ENCODE peak calls at places on chromosomes 4 and X, in nine cellular contexts. H is ureter; G is activated CD4-positive, alpha-beta T cell treated with anti-CD3 and anti-CD28 coated beads, Interleukin-2, amount 50 U/mL, for 48 hours; X is NCI-H1092 treated with DMSO at 0.1 percent for 48 hours; Q is posterior cingulate gyrus; P is stimulated activated CD4-positive, alpha-beta T cell treated with anti-CD3 and anti-CD28 coated beads, Interleukin-2, amount 100 ng/mL, for 24 hours; A is Peyer's patch; F is choroid plexus epithelial cell; L is CD4-positive, alpha-beta T cell. D is an unnamed sample.

GRCh38 chrX:17036172-17036961 is 89.9 kb downstream of the REPS2 start:
- DNase-seq in L (no peak), P (no peak), G (no peak), F (no peak), Q (no peak), H (no peak), A (no peak), X (no peak), D (no peak)

GRCh38 chr4:14254252-14254651 is 626.7 kb upstream of the BOD1L1 start:
- DNase-seq in X (no peak), L (no peak), H (peak), Q (no peak), P (peak), G (peak), A (peak), F (peak), D (peak)

GRCh38 chr4:26522478-26522877 is 32.2 kb upstream of the CCKAR start:
- DNase-seq in H (no peak), F (peak), A (no peak), L (no peak), X (no peak), G (no peak), P (no peak), Q (no peak), D (no peak)

GRCh38 chr4:85402371-85402770 is 72.6 kb upstream of the ARHGAP24 start:
- DNase-seq in A (no peak), F (peak), X (no peak), Q (no peak), H (no peak), G (no peak), P (no peak), L (no peak), D (no peak)

GRCh38 chr4:39133623-39134022 is 48.7 kb upstream of the WDR19 start:
- DNase-seq in A (no peak), L (no peak), G (no peak), X (no peak), P (no peak), H (no peak), F (no peak), Q (no peak), D (no peak)

GRCh38 chrX:5526191-5526590 is 702.5 kb downstream of the NLGN4X start:
- DNase-seq in Q (no peak), X (no peak), L (no peak), H (no peak), A (no peak), P (no peak), G (no peak), F (no peak), D (no peak)

GRCh38 chr4:6591305-6591704 is 16.3 kb downstream of the MAN2B2 start:
- DNase-seq in X (peak), P (no peak), F (no peak), Q (no peak), L (no peak), H (no peak), A (no peak), G (no peak), D (no peak)

GRCh38 chr4:81136161-81136910 is 78.7 kb downstream of the PRKG2 start:
- DNase-seq in X (no peak), G (no peak), H (no peak), Q (no peak), L (no peak), P (no peak), F (peak), A (no peak), D (no peak)

GRCh38 chr4:40594261-40595178 is 35.1 kb downstream of the RBM47 start:
- DNase-seq in G (no peak), Q (no peak), A (no peak), F (peak), X (no peak), L (no peak), P (no peak), H (no peak), D (no peak)

GRCh38 chrX:24146283-24146865 is 3.2 kb upstream of the ZFX start:
- DNase-seq in H (no peak), P (no peak), G (no peak), F (peak), A (no peak), Q (no peak), L (no peak), X (no peak), D (no peak)

GRCh38 chr4:118948545-118949144 is 60.0 kb downstream of the SYNPO2 start:
- DNase-seq in A (no peak), P (no peak), X (no peak), Q (no peak), G (no peak), F (no peak), H (no peak), L (no peak), D (peak)

GRCh38 chrX:150370589-150371312 is 7.6 kb downstream of the MAMLD1 start:
- DNase-seq in F (no peak), X (no peak), G (no peak), L (no peak), Q (no peak), H (no peak), A (no peak), P (no peak), D (no peak)

GRCh38 chr4:118076958-118077766 is 42.9 kb downstream of the NDST3 start:
- DNase-seq in A (no peak), X (no peak), F (peak), G (peak), H (no peak), L (no peak), P (peak), Q (no peak), D (peak)

GRCh38 chr4:13540446-13541175 is 3.7 kb downstream of the NKX3-2 start:
- DNase-seq in H (no peak), Q (no peak), F (no peak), L (no peak), A (no peak), P (no peak), G (no peak), X (no peak), D (no peak)

GRCh38 chr4:185219551-185220344 is 10.3 kb downstream of the SNX25 start:
- DNase-seq in P (no peak), A (peak), L (no peak), X (no peak), Q (no peak), G (no peak), H (peak), F (peak), D (no peak)

GRCh38 chr4:117324851-117325491 is 239.6 kb upstream of the TRAM1L1 start:
- DNase-seq in L (no peak), Q (no peak), A (no peak), X (no peak), P (no peak), F (peak), H (no peak), G (no peak), D (no peak)

GRCh38 chr4:151548708-151549107 is 139.7 kb downstream of the FHIP1A start:
- DNase-seq in H (no peak), Q (no peak), L (no peak), X (no peak), A (no peak), G (no peak), F (no peak), P (no peak), D (no peak)

GRCh38 chr4:42460043-42460442 is 62.8 kb downstream of the SHISA3 start:
- DNase-seq in Q (no peak), X (no peak), A (no peak), L (no peak), F (no peak), P (no peak), H (no peak), G (no peak), D (no peak)

GRCh38 chr4:76943790-76944189 is 5.8 kb upstream of the SEPTIN11 start:
- DNase-seq in P (no peak), G (no peak), A (no peak), L (no peak), X (no peak), F (no peak), H (no peak), Q (peak), D (no peak)

GRCh38 chr4:176525576-176525975 is 205.8 kb downstream of the SPCS3 start:
- DNase-seq in F (no peak), Q (no peak), L (no peak), A (no peak), G (no peak), H (no peak), P (no peak), X (no peak), D (no peak)

GRCh38 chr4:128796934-128797333 is 12.6 kb upstream of the JADE1 start:
- DNase-seq in G (no peak), F (no peak), A (no peak), H (no peak), X (no peak), L (no peak), Q (no peak), P (no peak), D (no peak)

GRCh38 chr4:106569151-106570029 is 200.8 kb upstream of the GIMD1 start:
- DNase-seq in A (no peak), G (no peak), F (peak), L (no peak), H (no peak), X (no peak), Q (no peak), P (no peak), D (no peak)

GRCh38 chrX:13468096-13468495 is 101.3 kb upstream of the EGFL6 start:
- DNase-seq in Q (no peak), L (no peak), G (no peak), X (no peak), H (no peak), P (no peak), F (no peak), A (no peak), D (no peak)

GRCh38 chr4:173821031-173821430 is 291.0 kb upstream of the HAND2 start:
- DNase-seq in G (no peak), F (no peak), L (no peak), Q (no peak), A (no peak), X (no peak), P (no peak), H (no peak), D (no peak)

GRCh38 chr4:99403380-99404194 is 31.6 kb downstream of the ADH7 start:
- DNase-seq in A (no peak), H (no peak), X (no peak), P (no peak), G (no peak), L (no peak), F (peak), Q (no peak), D (no peak)

GRCh38 chr4:145618210-145618911 is 824 bp upstream of the MMAA start:
- DNase-seq in A (peak), F (peak), L (no peak), Q (no peak), X (peak), P (peak), H (no peak), G (peak), D (no peak)

GRCh38 chrX:44903107-44903506 is 30.1 kb downstream of the KDM6A start:
- DNase-seq in G (peak), F (peak), P (peak), X (no peak), A (no peak), Q (no peak), L (no peak), H (no peak), D (no peak)

D was measured in GM23338.